ENCODE peak calls at places on chromosomes 3 and 15, in six cellular contexts. O is hepatocyte; U is heart right ventricle; K is CD4-positive, CD25-positive, alpha-beta regulatory T cell; I is CD8-positive, alpha-beta memory T cell; Y is HCT116. P is an unnamed sample.
A peak's percentile ranks its signal among the peaks of the same experiment; 100 is the strongest.

GRCh38 chr3:69370156-69370944 is 15.5 kb downstream of the FRMD4B start:
- DNase-seq in O (no peak), U (peak; percentile 84), Y (no peak), I (no peak), K (no peak), P (no peak)

GRCh38 chr3:161674402-161674801 is 177.8 kb downstream of the OTOL1 start:
- DNase-seq in U (no peak), O (no peak), Y (no peak), K (no peak), I (no peak), P (no peak)

GRCh38 chr3:184227481-184227935 is 1.9 kb upstream of the VWA5B2 start:
- DNase-seq in K (peak; percentile 42), O (no peak), Y (no peak), I (peak; percentile 53), U (no peak), P (peak; percentile 59)

GRCh38 chr3:189342811-189343210 is 171.0 kb downstream of the TPRG1 start:
- DNase-seq in I (no peak), O (no peak), U (no peak), Y (no peak), K (no peak), P (no peak)

GRCh38 chr3:10929978-10930620 is 62.4 kb upstream of the SLC6A1 start:
- DNase-seq in U (no peak), I (no peak), Y (no peak), K (no peak), O (no peak), P (no peak)

GRCh38 chr3:22045882-22046281 is 294.9 kb upstream of the ZNF385D start:
- DNase-seq in Y (no peak), O (no peak), U (no peak), I (no peak), K (no peak), P (no peak)

GRCh38 chr3:8712045-8712870 is 21.3 kb upstream of the CAV3 start:
- DNase-seq in U (no peak), O (no peak), I (no peak), Y (no peak), K (no peak), P (no peak)

GRCh38 chr3:133466531-133467386 is 66.9 kb downstream of the BFSP2 start:
- DNase-seq in K (no peak), U (peak; percentile 37), O (no peak), Y (no peak), I (no peak), P (no peak)

GRCh38 chr3:141051641-141052569 is 758 bp downstream of the SPSB4 start:
- DNase-seq in I (no peak), Y (no peak), O (peak; percentile 51), K (no peak), U (peak; percentile 43), P (no peak)

DNA sequence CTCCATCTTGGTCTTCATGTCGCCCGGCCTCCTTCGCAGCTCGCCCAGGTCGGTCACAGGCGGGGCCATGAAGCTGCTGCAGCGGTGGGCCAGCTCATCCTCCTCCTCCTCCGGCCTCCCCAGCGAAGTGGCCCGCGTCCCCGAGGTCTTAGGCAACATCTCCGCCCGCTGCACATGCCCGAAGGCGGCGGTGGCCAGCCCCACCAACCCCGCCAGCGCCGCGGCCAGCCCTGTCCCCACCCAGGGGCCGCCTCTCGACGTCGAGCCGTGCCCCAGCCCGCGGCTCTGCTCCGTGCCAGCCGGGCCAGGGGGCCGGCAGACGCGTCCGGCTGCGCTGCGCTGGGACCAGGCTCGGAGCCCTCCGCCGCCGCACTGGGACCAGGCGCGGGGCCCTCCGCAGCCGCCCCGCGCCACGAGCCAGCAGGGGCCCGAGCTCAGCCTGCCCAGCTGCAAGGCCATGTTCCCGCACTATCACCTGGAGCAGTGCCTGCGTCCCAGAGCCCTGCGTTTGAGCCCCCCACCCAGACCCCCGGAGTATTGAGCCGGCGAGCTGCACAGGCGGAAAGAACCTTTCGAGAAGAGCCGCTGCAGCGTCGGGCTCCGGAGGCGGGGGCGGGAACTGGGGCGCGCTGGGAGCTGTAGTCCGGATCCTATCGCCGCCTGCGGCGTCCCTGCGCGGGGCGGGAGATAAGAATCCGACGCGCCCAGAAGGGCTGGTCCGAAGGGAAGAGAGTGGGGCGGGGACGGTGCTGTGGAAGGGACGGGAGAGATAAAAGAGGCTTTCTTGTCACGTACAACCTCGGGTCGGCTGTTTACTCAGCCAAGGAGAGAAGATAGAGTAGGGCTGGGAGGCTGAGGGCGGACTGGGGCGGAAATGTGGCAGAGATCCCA is at the start of gene CPOX:
- DNase-seq in U (peak; percentile 91), K (peak; percentile 75), I (peak; percentile 76), Y (peak; percentile 89), O (peak; percentile 95), P (peak; percentile 63)
- H3K27ac ChIP-seq in U (peak within 1 kb of the TSS; percentile 91), K (peak within 1 kb of the TSS; percentile 67), I (peak within 1 kb of the TSS; percentile 53), Y (peak within 1 kb of the TSS; percentile 93), O (peak within 1 kb of the TSS; percentile 75), P (peak within 1 kb of the TSS; percentile 69)

GRCh38 chr15:50312636-50313035 is 42.4 kb downstream of the GABPB1 start:
- DNase-seq in U (no peak), I (no peak), O (no peak), K (no peak), Y (no peak), P (no peak)
- H3K9me3 ChIP-seq in U (peaks cover 10% of the 10 kb centered on the region), I (no peaks in the 10 kb centered on the region), O (peaks cover 7% of the 10 kb centered on the region), K (peaks cover 6% of the 10 kb centered on the region), Y (no peaks in the 10 kb centered on the region), P (peaks cover 5% of the 10 kb centered on the region)

DNA sequence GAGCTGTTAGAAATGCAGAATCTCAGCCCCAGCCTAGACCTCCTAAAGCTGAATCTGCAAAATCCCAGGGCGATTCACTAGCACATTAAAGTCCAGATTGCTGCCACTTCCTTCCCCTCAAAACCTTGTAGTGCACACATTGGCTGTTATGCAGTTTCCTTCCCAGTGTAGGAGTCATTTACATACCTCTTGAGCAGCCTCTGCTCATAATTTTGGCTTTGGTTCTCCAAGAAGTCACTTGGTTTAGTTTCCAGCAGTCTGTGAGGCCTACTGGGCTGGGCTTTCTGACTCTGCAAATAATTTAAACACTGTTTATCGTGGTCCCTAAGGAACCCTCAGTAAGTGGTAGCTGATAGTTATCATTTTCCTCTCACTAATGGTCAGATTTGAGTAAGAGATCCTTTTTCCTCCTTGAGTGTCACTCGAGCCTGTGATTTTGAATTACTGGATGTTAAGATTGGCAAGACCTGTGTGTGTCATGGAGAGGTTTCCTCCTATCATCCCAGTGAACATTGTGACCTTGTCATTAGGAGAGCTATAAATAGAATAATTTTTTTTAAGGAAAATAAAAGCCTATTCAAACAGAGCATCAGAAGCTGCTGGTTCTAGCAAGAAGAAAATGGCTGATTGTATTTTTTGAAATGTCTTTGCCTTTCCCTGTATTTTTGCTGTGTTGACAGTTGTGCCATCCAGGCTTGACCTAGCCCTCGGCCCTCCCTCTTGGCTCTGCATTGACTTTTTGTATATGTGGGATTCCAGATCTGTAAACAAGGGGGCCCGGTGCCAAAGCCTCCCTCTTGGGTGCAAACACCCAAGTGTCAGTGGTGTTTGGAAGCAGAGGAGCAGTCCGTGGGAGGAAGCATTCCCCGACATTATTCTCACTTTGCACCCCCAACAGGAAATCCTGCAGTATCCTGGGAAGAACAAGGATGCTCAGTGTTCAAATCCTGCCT is 134.8 kb upstream of the ANKRD28 start:
- DNase-seq in Y (no peak), I (no peak), O (no peak), U (no peak), K (no peak), P (no peak)
- H3K27ac ChIP-seq in Y (no peak overlapping the region), I (no peak overlapping the region), O (no peak overlapping the region), U (peak overlapping the region; percentile 1), K (no peak overlapping the region), P (no peak overlapping the region)

DNA sequence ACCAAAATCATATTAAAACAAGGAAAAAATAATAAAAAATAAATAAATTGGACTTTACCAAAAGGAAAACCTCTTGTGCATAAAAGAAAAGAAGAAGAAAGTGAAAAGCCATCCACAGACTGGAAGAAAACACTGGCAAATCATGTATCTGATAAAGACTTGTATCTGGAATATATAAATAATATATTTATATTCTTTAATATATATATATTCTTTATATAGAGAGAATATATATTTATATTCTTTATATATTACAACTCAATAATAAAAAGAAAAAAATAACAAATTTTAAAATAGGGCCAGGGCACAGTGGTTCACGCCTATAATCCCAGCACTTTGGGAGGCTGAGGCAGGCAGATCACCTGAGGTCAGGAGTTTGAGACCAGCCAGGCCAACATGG is 27.1 kb upstream of the ZNF445 start:
- DNase-seq in U (no peak), O (no peak), I (no peak), K (no peak), Y (no peak), P (no peak)
- H3K9me3 ChIP-seq in U (peaks cover 59% of the 10 kb centered on the region), O (peaks cover 14% of the 10 kb centered on the region), I (peaks cover 19% of the 10 kb centered on the region), K (peaks cover 38% of the 10 kb centered on the region), Y (peaks cover 11% of the 10 kb centered on the region), P (peaks cover 4% of the 10 kb centered on the region)

GRCh38 chr3:49414753-49415152 is 2.5 kb downstream of the TCTA start:
- DNase-seq in U (no peak), I (no peak), O (no peak), K (no peak), Y (no peak), P (no peak)
- H3K27ac ChIP-seq in U (peak overlapping the region; percentile 98), I (peak overlapping the region; percentile 92), O (no peak overlapping the region), K (peak overlapping the region; percentile 94), Y (no peak overlapping the region), P (peak overlapping the region; percentile 81)

DNA sequence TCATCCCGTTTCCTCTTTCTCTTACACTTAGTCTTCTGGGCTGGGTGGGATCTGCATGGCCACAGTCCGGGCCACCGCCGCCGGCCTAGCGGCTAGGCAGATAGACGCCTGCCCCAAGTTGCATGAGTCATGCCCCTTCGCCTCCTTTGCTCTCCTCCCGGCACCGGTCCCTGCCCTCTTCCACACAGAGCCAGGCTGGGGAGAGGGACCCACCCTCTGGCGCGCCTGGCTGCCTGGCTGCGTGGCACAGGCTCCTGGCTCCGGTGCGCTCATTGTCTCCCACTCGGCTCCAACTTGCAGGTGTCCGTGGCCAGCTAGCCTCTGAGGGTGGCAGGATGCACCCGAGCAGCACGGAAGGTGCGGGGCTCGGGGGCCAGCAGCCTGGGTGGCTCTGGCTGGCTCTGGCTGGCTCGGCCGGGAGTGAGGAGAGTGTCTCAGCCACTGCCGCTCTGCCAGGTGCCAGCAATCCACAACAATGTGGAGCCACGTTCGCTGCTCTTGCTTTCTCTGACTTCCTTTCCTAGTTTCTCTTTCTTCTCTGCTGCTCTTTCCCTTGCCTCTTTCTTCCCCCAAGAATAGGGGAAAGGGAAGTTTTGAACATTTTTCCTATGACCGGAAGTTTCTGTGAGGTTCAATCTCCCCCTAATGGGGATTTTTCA is 22.4 kb upstream of the MTHFS start:
- DNase-seq in O (peak; percentile 88), Y (no peak), U (no peak), K (no peak), I (no peak), P (no peak)
- H3K9me3 ChIP-seq in O (no peaks in the 10 kb centered on the region), Y (peaks cover 41% of the 10 kb centered on the region), U (peaks cover 80% of the 10 kb centered on the region), K (peaks cover 56% of the 10 kb centered on the region), I (peaks cover 41% of the 10 kb centered on the region), P (peaks cover 8% of the 10 kb centered on the region)

GRCh38 chr15:67187351-67187854 is 67.1 kb downstream of the AAGAB start:
- DNase-seq in K (no peak), Y (no peak), O (no peak), I (no peak), U (no peak), P (no peak)
- H3K27ac ChIP-seq in K (no peak overlapping the region), Y (no peak overlapping the region), O (no peak overlapping the region), I (no peak overlapping the region), U (peak overlapping the region; percentile 89), P (no peak overlapping the region)

DNA sequence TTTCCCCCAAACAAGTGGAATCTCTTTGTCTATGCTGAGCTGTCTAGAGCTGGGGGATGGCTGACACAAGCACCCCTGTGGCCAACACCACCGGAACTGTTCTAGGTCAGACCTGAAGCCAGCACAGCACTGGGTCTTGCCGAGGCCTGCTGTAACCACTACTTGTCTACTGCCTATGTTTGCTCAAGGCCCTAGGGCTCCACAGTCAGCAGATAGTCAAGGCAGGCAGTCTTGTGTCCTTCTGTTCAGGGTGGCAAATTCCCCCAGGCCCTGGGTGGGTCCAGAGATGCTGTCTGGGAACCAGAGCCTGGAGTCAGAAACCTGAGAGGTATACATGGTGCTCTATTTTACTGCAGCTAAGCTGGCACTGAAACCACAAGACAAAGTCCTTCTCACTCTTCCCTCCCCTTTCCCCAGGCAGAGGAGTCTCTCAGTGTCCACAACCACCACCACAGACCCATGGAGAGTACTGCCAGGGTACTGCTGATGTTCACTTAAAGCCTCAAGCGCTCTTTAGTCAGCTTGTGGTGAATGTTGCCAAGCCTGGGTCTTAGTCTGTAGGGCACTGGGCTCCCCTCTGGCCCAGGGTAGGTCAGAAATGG is 89.9 kb downstream of the BBX start:
- DNase-seq in U (no peak), K (no peak), I (no peak), O (no peak), Y (no peak), P (no peak)
- H3K9me3 ChIP-seq in U (peaks cover 41% of the 10 kb centered on the region), K (peaks cover 17% of the 10 kb centered on the region), I (no peaks in the 10 kb centered on the region), O (no peaks in the 10 kb centered on the region), Y (no peaks in the 10 kb centered on the region), P (no peaks in the 10 kb centered on the region)